ENCODE peak calls at places on chromosome 2, in seven cellular contexts. One of them, this sample, is unnamed.
A peak's percentile ranks its signal among the peaks of the same experiment; 100 is the strongest.

GRCh38 chr2:3639015-3639630 is 18.9 kb upstream of the ALLC start:
- DNase-seq in left kidney: no peak
- DNase-seq in fibroblast of pulmonary artery: no peak
- DNase-seq in NCI-H1105 treated with DMSO at 0.1 percent for 48 hours: no peak
- DNase-seq in left lung: no peak
- DNase-seq in stromal cell of bone marrow: no peak
- DNase-seq in T-helper 2 cell: no peak
- DNase-seq in this sample: no peak

GRCh38 chr2:62382122-62382521 is 123.9 kb downstream of the TMEM17 start:
- DNase-seq in left kidney: peak; percentile 51
- DNase-seq in fibroblast of pulmonary artery: peak; percentile 4
- DNase-seq in NCI-H1105 treated with DMSO at 0.1 percent for 48 hours: no peak
- DNase-seq in left lung: no peak
- DNase-seq in stromal cell of bone marrow: no peak
- DNase-seq in T-helper 2 cell: no peak
- DNase-seq in this sample: no peak

GRCh38 chr2:239376942-239377531 is 23.8 kb downstream of the HDAC4 start:
- DNase-seq in left kidney: no peak
- DNase-seq in fibroblast of pulmonary artery: no peak
- DNase-seq in NCI-H1105 treated with DMSO at 0.1 percent for 48 hours: no peak
- DNase-seq in left lung: peak; percentile 55
- DNase-seq in stromal cell of bone marrow: no peak
- DNase-seq in T-helper 2 cell: no peak
- DNase-seq in this sample: no peak

GRCh38 chr2:159153063-159153462 is 133.4 kb downstream of the WDSUB1 start:
- DNase-seq in left kidney: no peak
- DNase-seq in fibroblast of pulmonary artery: peak; percentile 40
- DNase-seq in NCI-H1105 treated with DMSO at 0.1 percent for 48 hours: no peak
- DNase-seq in left lung: no peak
- DNase-seq in stromal cell of bone marrow: no peak
- DNase-seq in T-helper 2 cell: no peak
- DNase-seq in this sample: no peak

GRCh38 chr2:9764153-9764778 is 79.0 kb upstream of the TAF1B start:
- DNase-seq in left kidney: peak; percentile 55
- DNase-seq in fibroblast of pulmonary artery: no peak
- DNase-seq in NCI-H1105 treated with DMSO at 0.1 percent for 48 hours: peak; percentile 83
- DNase-seq in left lung: no peak
- DNase-seq in stromal cell of bone marrow: no peak
- DNase-seq in T-helper 2 cell: no peak
- DNase-seq in this sample: no peak

GRCh38 chr2:23637011-23637778 is 252.2 kb downstream of the KLHL29 start:
- DNase-seq in left kidney: peak; percentile 55
- DNase-seq in fibroblast of pulmonary artery: peak; percentile 86
- DNase-seq in NCI-H1105 treated with DMSO at 0.1 percent for 48 hours: no peak
- DNase-seq in left lung: peak; percentile 31
- DNase-seq in stromal cell of bone marrow: peak; percentile 47
- DNase-seq in T-helper 2 cell: no peak
- DNase-seq in this sample: no peak

GRCh38 chr2:227406177-227407031 is 18.7 kb upstream of the SCYGR1 start:
- DNase-seq in left kidney: peak; percentile 94
- DNase-seq in fibroblast of pulmonary artery: peak; percentile 99
- DNase-seq in NCI-H1105 treated with DMSO at 0.1 percent for 48 hours: peak; percentile 90
- DNase-seq in left lung: no peak
- DNase-seq in stromal cell of bone marrow: peak; percentile 95
- DNase-seq in T-helper 2 cell: no peak
- DNase-seq in this sample: peak; percentile 86

GRCh38 chr2:200311139-200311538 is 4.6 kb downstream of the SPATS2L start:
- DNase-seq in left kidney: no peak
- DNase-seq in fibroblast of pulmonary artery: no peak
- DNase-seq in NCI-H1105 treated with DMSO at 0.1 percent for 48 hours: no peak
- DNase-seq in left lung: no peak
- DNase-seq in stromal cell of bone marrow: no peak
- DNase-seq in T-helper 2 cell: no peak
- DNase-seq in this sample: no peak

GRCh38 chr2:37472959-37473358 is 128.5 kb downstream of the QPCT start:
- DNase-seq in left kidney: peak; percentile 46
- DNase-seq in fibroblast of pulmonary artery: peak; percentile 77
- DNase-seq in NCI-H1105 treated with DMSO at 0.1 percent for 48 hours: peak; percentile 71
- DNase-seq in left lung: no peak
- DNase-seq in stromal cell of bone marrow: peak; percentile 93
- DNase-seq in T-helper 2 cell: no peak
- DNase-seq in this sample: peak; percentile 72

GRCh38 chr2:69171070-69171811 is 158.3 kb downstream of the ANTXR1 start:
- DNase-seq in left kidney: no peak
- DNase-seq in fibroblast of pulmonary artery: no peak
- DNase-seq in NCI-H1105 treated with DMSO at 0.1 percent for 48 hours: no peak
- DNase-seq in left lung: no peak
- DNase-seq in stromal cell of bone marrow: no peak
- DNase-seq in T-helper 2 cell: no peak
- DNase-seq in this sample: no peak